ENCODE peak calls at places on chromosomes 7 and 10, in seven cellular contexts. Y, D, E, I, K, G and Q are unnamed samples.

GRCh38 chr10:30984563-30985328 is 46.9 kb downstream of the ZNF438 start:
- DNase-seq in Y (no peak), D (no peak), E (no peak), I (no peak), K (no peak), G (no peak), Q (no peak)

GRCh38 chr7:77393261-77393660 is 22.9 kb downstream of the GSAP start:
- DNase-seq in Y (no peak), D (no peak), E (no peak), I (no peak), K (no peak), G (peak; percentile 37), Q (no peak)

GRCh38 chr10:72270607-72271281 is 3.0 kb upstream of the DDIT4 start:
- DNase-seq in Y (no peak), D (no peak), E (no peak), I (no peak), K (no peak), G (no peak), Q (no peak)

GRCh38 chr10:77887631-77888355 is 38.8 kb downstream of the DLG5 start:
- DNase-seq in Y (no peak), D (no peak), E (no peak), I (no peak), K (no peak), G (no peak), Q (no peak)

GRCh38 chr7:107009846-107010203 is 34.7 kb upstream of the PRKAR2B start:
- DNase-seq in Y (no peak), D (no peak), E (no peak), I (no peak), K (no peak), G (no peak), Q (no peak)

GRCh38 chr7:8480466-8480865 is 47.1 kb downstream of the NXPH1 start:
- DNase-seq in Y (no peak), D (no peak), E (no peak), I (peak; percentile 30), K (no peak), G (no peak), Q (no peak)

GRCh38 chr10:82161264-82161663 is 286.3 kb downstream of the NRG3 start:
- DNase-seq in Y (no peak), D (no peak), E (no peak), I (no peak), K (no peak), G (no peak), Q (no peak)

GRCh38 chr7:152145853-152146466 is 120.5 kb downstream of the GALNT11 start:
- DNase-seq in Y (peak; percentile 50), D (peak; percentile 23), E (no peak), I (peak; percentile 81), K (peak; percentile 47), G (no peak), Q (no peak)

GRCh38 chr7:88933285-88933684 is 137.7 kb upstream of the TEX47 start:
- DNase-seq in Y (no peak), D (no peak), E (no peak), I (no peak), K (no peak), G (no peak), Q (no peak)

GRCh38 chr10:42987575-42987974 is 89.3 kb upstream of the RET start:
- DNase-seq in Y (no peak), D (no peak), E (no peak), I (no peak), K (no peak), G (no peak), Q (no peak)

GRCh38 chr10:29873941-29874340 is 185.4 kb downstream of the JCAD start:
- DNase-seq in Y (no peak), D (no peak), E (no peak), I (no peak), K (no peak), G (no peak), Q (no peak)

GRCh38 chr7:84847790-84848189 is 339.1 kb downstream of the SEMA3D start:
- DNase-seq in Y (no peak), D (no peak), E (no peak), I (no peak), K (no peak), G (no peak), Q (no peak)

GRCh38 chr7:11335951-11336350 is 362.3 kb downstream of the PHF14 start:
- DNase-seq in Y (no peak), D (no peak), E (no peak), I (no peak), K (no peak), G (no peak), Q (no peak)

GRCh38 chr7:69693042-69693441 is 94.8 kb downstream of the AUTS2 start:
- DNase-seq in Y (no peak), D (no peak), E (no peak), I (no peak), K (peak; percentile 86), G (no peak), Q (no peak)

GRCh38 chr7:1662101-1662500 is 8.0 kb upstream of the ELFN1 start:
- DNase-seq in Y (peak; percentile 3), D (no peak), E (no peak), I (no peak), K (no peak), G (no peak), Q (no peak)

GRCh38 chr10:59240581-59241183 is 64.2 kb downstream of the PHYHIPL start:
- DNase-seq in Y (peak; percentile 12), D (peak; percentile 4), E (no peak), I (peak; percentile 58), K (peak; percentile 74), G (no peak), Q (no peak)

GRCh38 chr10:74748632-74749031 is 77.8 kb upstream of the KAT6B start:
- DNase-seq in Y (no peak), D (no peak), E (no peak), I (no peak), K (no peak), G (no peak), Q (no peak)

GRCh38 chr10:110724116-110724701 is 80.1 kb downstream of the RBM20 start:
- DNase-seq in Y (no peak), D (no peak), E (no peak), I (no peak), K (peak; percentile 52), G (no peak), Q (no peak)

GRCh38 chr7:149248777-149249176 is 9.3 kb downstream of the ZNF212 start:
- DNase-seq in Y (no peak), D (no peak), E (no peak), I (no peak), K (peak; percentile 64), G (no peak), Q (no peak)

GRCh38 chr10:87093461-87094372 is 926 bp downstream of the GLUD1 start:
- DNase-seq in Y (peak; percentile 51), D (no peak), E (peak; percentile 70), I (peak; percentile 53), K (peak; percentile 63), G (peak; percentile 71), Q (no peak)

GRCh38 chr7:142587578-142588191 is 161.6 kb upstream of the PRSS1 start:
- DNase-seq in Y (peak; percentile 72), D (no peak), E (no peak), I (peak; percentile 67), K (peak; percentile 80), G (no peak), Q (no peak)

GRCh38 chr10:45246522-45246921 is 68.9 kb downstream of the OR13A1 start:
- DNase-seq in Y (no peak), D (no peak), E (no peak), I (no peak), K (no peak), G (no peak), Q (no peak)

GRCh38 chr10:68759223-68759863 is 38.3 kb downstream of the CCAR1 start:
- DNase-seq in Y (no peak), D (no peak), E (no peak), I (no peak), K (no peak), G (no peak), Q (no peak)

GRCh38 chr7:923108-924041 is 31.1 kb downstream of the ADAP1 start:
- DNase-seq in Y (peak; percentile 73), D (no peak), E (peak; percentile 65), I (peak; percentile 26), K (peak; percentile 77), G (peak; percentile 89), Q (no peak)

GRCh38 chr7:92691578-92691977 is 101.4 kb upstream of the FAM133B start:
- DNase-seq in Y (peak; percentile 30), D (no peak), E (no peak), I (peak; percentile 80), K (peak; percentile 84), G (no peak), Q (peak; percentile 38)

GRCh38 chr7:69430502-69431145 is 167.7 kb upstream of the AUTS2 start:
- DNase-seq in Y (no peak), D (peak; percentile 78), E (peak; percentile 21), I (no peak), K (no peak), G (no peak), Q (peak; percentile 82)

GRCh38 chr10:16777473-16778370 is 39.5 kb downstream of the RSU1 start:
- DNase-seq in Y (peak; percentile 79), D (peak; percentile 23), E (no peak), I (peak; percentile 60), K (peak; percentile 85), G (no peak), Q (peak; percentile 29)

GRCh38 chr10:93106631-93107072 is 33.0 kb downstream of the CYP26A1 start:
- DNase-seq in Y (no peak), D (peak; percentile 20), E (no peak), I (peak; percentile 65), K (no peak), G (no peak), Q (no peak)